ENCODE peak calls at places on chromosomes 5 and 9, in six cellular contexts. L is cardiac muscle cell; C is RWPE1; W is NCI-H1417; Q is stimulated activated CD8-positive, alpha-beta memory T cell treated with anti-CD3 and anti-CD28 coated beads, Interleukin-15, amount 100 ng/mL, for 48 hours; O is anterior cingulate cortex. N is an unnamed sample.

GRCh38 chr5:54703091-54703490 is 185.5 kb downstream of the SNX18 start:
- DNase-seq in L (peak; percentile 82), C (no peak), W (no peak), Q (no peak), O (no peak), N (no peak)

GRCh38 chr5:176648467-176649194 is 1.3 kb downstream of the TSPAN17 start:
- DNase-seq in L (no peak), C (no peak), W (no peak), Q (no peak), O (no peak), N (peak; percentile 53)

GRCh38 chr5:13553896-13554295 is 390.6 kb downstream of the DNAH5 start:
- DNase-seq in L (no peak), C (peak; percentile 49), W (no peak), Q (no peak), O (no peak), N (no peak)

GRCh38 chr9:87157366-87158031 is 210.2 kb upstream of the GAS1 start:
- DNase-seq in L (no peak), C (peak; percentile 21), W (no peak), Q (no peak), O (no peak), N (no peak)

GRCh38 chr9:135478191-135478590 is 1.4 kb upstream of the PPP1R26 start:
- DNase-seq in L (no peak), C (no peak), W (no peak), Q (no peak), O (no peak), N (no peak)

GRCh38 chr9:113573959-113574352 is 110.4 kb downstream of the RGS3 start:
- DNase-seq in L (no peak), C (no peak), W (no peak), Q (no peak), O (no peak), N (no peak)

GRCh38 chr5:43561346-43561745 is 4.5 kb upstream of the PAIP1 start:
- DNase-seq in L (no peak), C (no peak), W (no peak), Q (no peak), O (no peak), N (no peak)

GRCh38 chr9:20788526-20789421 is 104.7 kb downstream of the FOCAD start:
- DNase-seq in L (peak; percentile 58), C (no peak), W (no peak), Q (no peak), O (no peak), N (no peak)

GRCh38 chr5:146426853-146427618 is 20.1 kb upstream of the TCERG1 start:
- DNase-seq in L (peak; percentile 64), C (peak; percentile 61), W (peak; percentile 10), Q (no peak), O (no peak), N (no peak)

GRCh38 chr5:95124101-95124500 is 160.8 kb downstream of the MCTP1 start:
- DNase-seq in L (no peak), C (no peak), W (no peak), Q (no peak), O (no peak), N (no peak)

GRCh38 chr9:86885232-86885631 is 62.1 kb downstream of the GAS1 start:
- DNase-seq in L (no peak), C (no peak), W (no peak), Q (no peak), O (no peak), N (no peak)

GRCh38 chr9:131478421-131478868 is 24.3 kb upstream of the POMT1 start:
- DNase-seq in L (peak; percentile 40), C (peak; percentile 34), W (peak; percentile 19), Q (no peak), O (no peak), N (peak; percentile 56)

GRCh38 chr9:106816524-106816923 is 46.4 kb upstream of the ZNF462 start:
- DNase-seq in L (no peak), C (no peak), W (no peak), Q (no peak), O (no peak), N (no peak)

GRCh38 chr9:135973276-135974219 is 12.4 kb upstream of the UBAC1 start:
- DNase-seq in L (peak; percentile 66), C (no peak), W (peak; percentile 54), Q (no peak), O (no peak), N (no peak)

GRCh38 chr5:8825161-8825757 is 720.6 kb downstream of the SEMA5A start:
- DNase-seq in L (no peak), C (no peak), W (no peak), Q (no peak), O (no peak), N (no peak)

GRCh38 chr9:113537227-113537810 is 73.8 kb downstream of the RGS3 start:
- DNase-seq in L (no peak), C (no peak), W (no peak), Q (no peak), O (no peak), N (no peak)

GRCh38 chr9:81683214-81683613 is 6.1 kb downstream of the TLE1 start:
- DNase-seq in L (no peak), C (no peak), W (peak; percentile 56), Q (no peak), O (no peak), N (no peak)

GRCh38 chr9:91930475-91930874 is 19.6 kb downstream of the ROR2 start:
- DNase-seq in L (peak; percentile 32), C (no peak), W (no peak), Q (no peak), O (no peak), N (no peak)

GRCh38 chr5:131932235-131932634 is 13.2 kb downstream of the MEIKIN start:
- DNase-seq in L (no peak), C (no peak), W (no peak), Q (no peak), O (no peak), N (no peak)

GRCh38 chr9:109517798-109518435 is 19.8 kb upstream of the PTPN3 start:
- DNase-seq in L (no peak), C (no peak), W (no peak), Q (no peak), O (no peak), N (no peak)

GRCh38 chr5:124634820-124635323 is 111.6 kb downstream of the ZNF608 start:
- DNase-seq in L (no peak), C (no peak), W (peak; percentile 3), Q (no peak), O (no peak), N (no peak)

GRCh38 chr5:145449794-145450193 is 385.3 kb downstream of the PRELID2 start:
- DNase-seq in L (no peak), C (no peak), W (no peak), Q (no peak), O (no peak), N (no peak)

GRCh38 chr5:122375801-122376200 is 63.8 kb downstream of the SNCAIP start:
- DNase-seq in L (no peak), C (no peak), W (no peak), Q (no peak), O (no peak), N (no peak)

GRCh38 chr9:114033397-114034103 is 44.5 kb downstream of the AMBP start:
- DNase-seq in L (peak; percentile 32), C (peak; percentile 36), W (no peak), Q (no peak), O (no peak), N (no peak)

GRCh38 chr5:144510845-144511580 is 340.3 kb downstream of the KCTD16 start:
- DNase-seq in L (no peak), C (no peak), W (no peak), Q (no peak), O (no peak), N (no peak)

GRCh38 chr5:1673042-1673674 is 126.5 kb downstream of the MRPL36 start:
- DNase-seq in L (peak; percentile 40), C (no peak), W (no peak), Q (no peak), O (no peak), N (no peak)

GRCh38 chr5:158487156-158487555 is 612.6 kb downstream of the EBF1 start:
- DNase-seq in L (no peak), C (no peak), W (no peak), Q (no peak), O (no peak), N (no peak)

GRCh38 chr9:114518599-114519022 is 13.3 kb upstream of the WHRN start:
- DNase-seq in L (no peak), C (no peak), W (no peak), Q (no peak), O (no peak), N (no peak)